ENCODE peak calls at places on chromosomes 11 and 22, in six cellular contexts. T is B cell; W is AG09319; C is stimulated activated CD8-positive, alpha-beta memory T cell treated with anti-CD3 and anti-CD28 coated beads, Interleukin-4, amount 100 ng/mL, for 24 hours; H is stomach; D is CD8-positive, alpha-beta memory T cell. Q is an unnamed sample.

GRCh38 chr22:31296258-31296657 is 4.0 kb upstream of the PIK3IP1 start:
- DNase-seq in T (no peak), W (no peak), C (no peak), H (no peak), D (no peak), Q (no peak)

GRCh38 chr22:41813726-41814410 is 13.4 kb downstream of the CCDC134 start:
- DNase-seq in T (no peak), W (no peak), C (no peak), H (no peak), D (no peak), Q (no peak)

GRCh38 chr11:1631066-1631568 is 1.5 kb downstream of the KRTAP5-5 start:
- DNase-seq in T (no peak), W (no peak), C (no peak), H (no peak), D (no peak), Q (no peak)

GRCh38 chr11:66951927-66952337 is 6.3 kb downstream of the PC start:
- DNase-seq in T (no peak), W (no peak), C (no peak), H (peak), D (no peak), Q (no peak)

GRCh38 chr11:57446055-57446454 is 14.3 kb upstream of the RTN4RL2 start:
- DNase-seq in T (no peak), W (no peak), C (no peak), H (no peak), D (no peak), Q (no peak)

GRCh38 chr22:33722817-33723216 is 197.5 kb downstream of the LARGE1 start:
- DNase-seq in T (no peak), W (no peak), C (no peak), H (no peak), D (no peak), Q (no peak)

GRCh38 chr11:7668911-7669310 is 4.4 kb downstream of the CYB5R2 start:
- DNase-seq in T (no peak), W (no peak), C (no peak), H (no peak), D (no peak), Q (no peak)

GRCh38 chr11:117817213-117818035 is 7.1 kb downstream of the FXYD2 start:
- DNase-seq in T (peak), W (peak), C (peak), H (peak), D (peak), Q (peak)

Q was measured in OCI-LY7.